ENCODE peak calls at places on chromosomes 7 and 10, in nine cellular contexts. One of them, this sample, is unnamed.

GRCh38 chr7:53326634-53327033 is 291.2 kb downstream of the POM121L12 start:
- DNase-seq in sigmoid colon: no peak
- DNase-seq in H1: no peak
- DNase-seq in K562: no peak
- DNase-seq in IMR-90: no peak
- DNase-seq in GM12878: no peak
- DNase-seq in body of pancreas: no peak
- DNase-seq in gastrocnemius medialis: no peak
- DNase-seq in ovary: no peak
- DNase-seq in this sample: no peak

GRCh38 chr7:24573554-24574338 is 494 bp downstream of the PALS2 start:
- DNase-seq in H1: peak; percentile 83
- DNase-seq in GM12878: no peak
- DNase-seq in K562: peak; percentile 71
- DNase-seq in ovary: peak; percentile 41
- DNase-seq in IMR-90: peak; percentile 50
- DNase-seq in gastrocnemius medialis: peak; percentile 26
- DNase-seq in body of pancreas: peak; percentile 67
- DNase-seq in sigmoid colon: peak; percentile 68
- DNase-seq in this sample: peak; percentile 90

GRCh38 chr10:1344846-1345245 is 288.7 kb downstream of the WDR37 start:
- DNase-seq in K562: no peak
- DNase-seq in IMR-90: no peak
- DNase-seq in body of pancreas: no peak
- DNase-seq in sigmoid colon: no peak
- DNase-seq in GM12878: no peak
- DNase-seq in H1: no peak
- DNase-seq in ovary: no peak
- DNase-seq in gastrocnemius medialis: no peak
- DNase-seq in this sample: no peak

GRCh38 chr7:38330861-38331709 is 57.6 kb upstream of the TARP start:
- DNase-seq in IMR-90: no peak
- DNase-seq in ovary: no peak
- DNase-seq in K562: peak; percentile 71
- DNase-seq in body of pancreas: no peak
- DNase-seq in gastrocnemius medialis: no peak
- DNase-seq in H1: peak; percentile 76
- DNase-seq in GM12878: no peak
- DNase-seq in sigmoid colon: no peak
- DNase-seq in this sample: peak; percentile 82

GRCh38 chr7:78018541-78019456 is 220.2 kb downstream of the PHTF2 start:
- DNase-seq in body of pancreas: peak; percentile 42
- DNase-seq in sigmoid colon: peak; percentile 77
- DNase-seq in ovary: peak; percentile 52
- DNase-seq in IMR-90: peak; percentile 43
- DNase-seq in H1: peak; percentile 51
- DNase-seq in GM12878: no peak
- DNase-seq in K562: peak; percentile 37
- DNase-seq in gastrocnemius medialis: peak; percentile 34
- DNase-seq in this sample: peak; percentile 79

GRCh38 chr10:44361080-44361479 is 23.8 kb downstream of the CXCL12 start:
- DNase-seq in body of pancreas: no peak
- DNase-seq in GM12878: no peak
- DNase-seq in sigmoid colon: no peak
- DNase-seq in ovary: no peak
- DNase-seq in K562: no peak
- DNase-seq in H1: no peak
- DNase-seq in gastrocnemius medialis: no peak
- DNase-seq in IMR-90: peak; percentile 48
- DNase-seq in this sample: no peak

GRCh38 chr7:18019562-18019961 is 8.1 kb downstream of the PRPS1L1 start:
- DNase-seq in ovary: no peak
- DNase-seq in body of pancreas: no peak
- DNase-seq in IMR-90: peak; percentile 72
- DNase-seq in K562: no peak
- DNase-seq in H1: no peak
- DNase-seq in GM12878: no peak
- DNase-seq in sigmoid colon: no peak
- DNase-seq in gastrocnemius medialis: no peak
- DNase-seq in this sample: no peak

GRCh38 chr10:14554843-14555205 is 219.9 kb downstream of the FAM107B start:
- DNase-seq in IMR-90: peak; percentile 52
- DNase-seq in K562: no peak
- DNase-seq in GM12878: no peak
- DNase-seq in ovary: no peak
- DNase-seq in sigmoid colon: no peak
- DNase-seq in body of pancreas: no peak
- DNase-seq in H1: no peak
- DNase-seq in gastrocnemius medialis: no peak
- DNase-seq in this sample: no peak

GRCh38 chr10:23412223-23412622 is 26.7 kb upstream of the OTUD1 start:
- DNase-seq in gastrocnemius medialis: no peak
- DNase-seq in sigmoid colon: no peak
- DNase-seq in ovary: no peak
- DNase-seq in GM12878: no peak
- DNase-seq in IMR-90: peak; percentile 48
- DNase-seq in H1: no peak
- DNase-seq in body of pancreas: no peak
- DNase-seq in K562: no peak
- DNase-seq in this sample: no peak

GRCh38 chr10:76719021-76719420 is 918.6 kb downstream of the KCNMA1 start:
- DNase-seq in ovary: no peak
- DNase-seq in body of pancreas: no peak
- DNase-seq in K562: no peak
- DNase-seq in GM12878: no peak
- DNase-seq in gastrocnemius medialis: no peak
- DNase-seq in H1: no peak
- DNase-seq in sigmoid colon: no peak
- DNase-seq in IMR-90: no peak
- DNase-seq in this sample: no peak

GRCh38 chr7:30980194-30980593 is 16.4 kb downstream of the GHRHR start:
- DNase-seq in K562: no peak
- DNase-seq in gastrocnemius medialis: no peak
- DNase-seq in IMR-90: no peak
- DNase-seq in ovary: no peak
- DNase-seq in body of pancreas: no peak
- DNase-seq in sigmoid colon: no peak
- DNase-seq in GM12878: no peak
- DNase-seq in H1: no peak
- DNase-seq in this sample: no peak

GRCh38 chr10:77090381-77091356 is 546.9 kb downstream of the KCNMA1 start:
- DNase-seq in H1: no peak
- DNase-seq in ovary: no peak
- DNase-seq in IMR-90: no peak
- DNase-seq in gastrocnemius medialis: no peak
- DNase-seq in K562: no peak
- DNase-seq in GM12878: no peak
- DNase-seq in body of pancreas: no peak
- DNase-seq in sigmoid colon: no peak
- DNase-seq in this sample: no peak

GRCh38 chr10:124625831-124626238 is 118.3 kb downstream of the FAM53B start:
- DNase-seq in K562: no peak
- DNase-seq in IMR-90: no peak
- DNase-seq in gastrocnemius medialis: peak; percentile 77
- DNase-seq in ovary: no peak
- DNase-seq in GM12878: no peak
- DNase-seq in body of pancreas: no peak
- DNase-seq in H1: no peak
- DNase-seq in sigmoid colon: no peak
- DNase-seq in this sample: no peak

GRCh38 chr10:48594371-48594770 is 10.5 kb downstream of the ARHGAP22 start:
- DNase-seq in sigmoid colon: no peak
- DNase-seq in ovary: no peak
- DNase-seq in body of pancreas: no peak
- DNase-seq in H1: no peak
- DNase-seq in GM12878: no peak
- DNase-seq in gastrocnemius medialis: no peak
- DNase-seq in IMR-90: no peak
- DNase-seq in K562: no peak
- DNase-seq in this sample: no peak
- TF ChIP-seq POLR2A in sigmoid colon: no peak
- TF ChIP-seq POLR2A in ovary: no peak
- TF ChIP-seq POLR2A in body of pancreas: no peak
- TF ChIP-seq POLR2A in H1: no peak
- TF ChIP-seq POLR2A in GM12878: no peak
- TF ChIP-seq POLR2A in gastrocnemius medialis: no peak
- TF ChIP-seq POLR2A in IMR-90: no peak
- TF ChIP-seq POLR2A in K562: no peak
- TF ChIP-seq POLR2A in this sample: no peak

GRCh38 chr10:114684822-114685209 is 26.7 kb upstream of the ABLIM1 start:
- DNase-seq in K562: no peak
- DNase-seq in gastrocnemius medialis: no peak
- DNase-seq in body of pancreas: peak; percentile 67
- DNase-seq in GM12878: no peak
- DNase-seq in ovary: no peak
- DNase-seq in H1: no peak
- DNase-seq in IMR-90: peak; percentile 85
- DNase-seq in sigmoid colon: no peak
- DNase-seq in this sample: no peak
- H3K4me1 ChIP-seq in K562: no peaks in the 10 kb centered on the region
- H3K4me1 ChIP-seq in gastrocnemius medialis: peaks cover 46% of the 10 kb centered on the region
- H3K4me1 ChIP-seq in body of pancreas: peaks cover 57% of the 10 kb centered on the region
- H3K4me1 ChIP-seq in GM12878: no peaks in the 10 kb centered on the region
- H3K4me1 ChIP-seq in ovary: peaks cover 2% of the 10 kb centered on the region
- H3K4me1 ChIP-seq in H1: no peaks in the 10 kb centered on the region
- H3K4me1 ChIP-seq in IMR-90: peaks cover 10% of the 10 kb centered on the region
- H3K4me1 ChIP-seq in sigmoid colon: peaks cover 18% of the 10 kb centered on the region
- H3K4me1 ChIP-seq in this sample: no peaks in the 10 kb centered on the region

GRCh38 chr7:140922741-140923345 is 1.9 kb downstream of the BRAF start:
- DNase-seq in H1: no peak
- DNase-seq in K562: no peak
- DNase-seq in body of pancreas: no peak
- DNase-seq in GM12878: no peak
- DNase-seq in sigmoid colon: no peak
- DNase-seq in IMR-90: no peak
- DNase-seq in gastrocnemius medialis: no peak
- DNase-seq in ovary: no peak
- DNase-seq in this sample: no peak

GRCh38 chr7:140926021-140926812 is 1.5 kb upstream of the BRAF start:
- DNase-seq in GM12878: no peak
- DNase-seq in H1: no peak
- DNase-seq in ovary: no peak
- DNase-seq in gastrocnemius medialis: no peak
- DNase-seq in body of pancreas: no peak
- DNase-seq in IMR-90: no peak
- DNase-seq in sigmoid colon: no peak
- DNase-seq in K562: no peak
- DNase-seq in this sample: no peak

GRCh38 chr7:140923358-140924006 is 1.2 kb downstream of the BRAF start:
- DNase-seq in IMR-90: no peak
- DNase-seq in GM12878: no peak
- DNase-seq in ovary: no peak
- DNase-seq in body of pancreas: peak; percentile 18
- DNase-seq in H1: no peak
- DNase-seq in K562: peak; percentile 41
- DNase-seq in sigmoid colon: no peak
- DNase-seq in gastrocnemius medialis: no peak
- DNase-seq in this sample: no peak

GRCh38 chr7:140924019-140924820 is 509 bp downstream of the BRAF start:
- DNase-seq in ovary: peak; percentile 74
- DNase-seq in body of pancreas: peak; percentile 75
- DNase-seq in IMR-90: peak; percentile 68
- DNase-seq in K562: peak; percentile 90
- DNase-seq in sigmoid colon: peak; percentile 88
- DNase-seq in H1: peak; percentile 86
- DNase-seq in gastrocnemius medialis: peak; percentile 47
- DNase-seq in GM12878: peak; percentile 50
- DNase-seq in this sample: no peak

DNA sequence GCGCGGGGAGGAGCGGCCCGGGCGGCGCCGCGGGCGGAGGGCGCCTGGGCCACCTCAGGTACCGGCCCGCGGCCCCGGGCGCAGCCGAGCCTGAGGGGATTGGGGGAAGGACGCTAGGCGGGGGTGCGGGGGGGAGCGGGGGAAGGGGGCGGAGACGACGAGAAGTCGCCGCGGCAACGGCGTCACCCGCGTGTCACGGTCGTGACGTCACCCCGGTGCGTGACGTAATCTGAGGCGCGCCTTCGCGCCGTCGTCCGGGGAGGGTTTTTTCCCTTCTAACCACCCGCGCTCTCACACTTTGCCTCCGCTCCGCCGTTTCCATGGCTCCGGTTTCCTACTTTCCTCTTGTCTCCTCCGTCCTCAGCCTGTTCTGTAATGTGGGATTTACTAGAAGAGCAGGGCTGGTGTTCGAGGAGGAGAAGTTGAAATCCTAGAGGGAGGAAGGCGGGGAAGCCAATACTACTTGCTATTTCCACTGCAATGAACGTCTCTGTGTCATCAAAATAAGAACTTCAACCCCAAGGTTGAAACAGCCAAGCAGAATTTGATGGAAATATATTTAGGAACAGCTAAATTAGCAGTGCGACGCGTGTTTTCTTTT is at the start of gene BRAF:
- DNase-seq in sigmoid colon: peak; percentile 95
- DNase-seq in GM12878: peak; percentile 62
- DNase-seq in H1: peak; percentile 98
- DNase-seq in IMR-90: peak; percentile 88
- DNase-seq in K562: peak; percentile 97
- DNase-seq in ovary: peak; percentile 89
- DNase-seq in gastrocnemius medialis: peak; percentile 81
- DNase-seq in body of pancreas: peak; percentile 92
- DNase-seq in this sample: peak; percentile 96
- TF ChIP-seq POLR2A in sigmoid colon: no peak
- TF ChIP-seq POLR2A in GM12878: peak; percentile 62
- TF ChIP-seq POLR2A in H1: no peak
- TF ChIP-seq POLR2A in IMR-90: no peak
- TF ChIP-seq POLR2A in K562: peak; percentile 97
- TF ChIP-seq POLR2A in ovary: peak; percentile 81
- TF ChIP-seq POLR2A in gastrocnemius medialis: no peak
- TF ChIP-seq POLR2A in body of pancreas: no peak
- TF ChIP-seq POLR2A in this sample: no peak

GRCh38 chr10:113061054-113061430 is 111.0 kb downstream of the TCF7L2 start:
- DNase-seq in gastrocnemius medialis: no peak
- DNase-seq in GM12878: no peak
- DNase-seq in K562: no peak
- DNase-seq in IMR-90: no peak
- DNase-seq in sigmoid colon: no peak
- DNase-seq in body of pancreas: no peak
- DNase-seq in ovary: no peak
- DNase-seq in H1: no peak
- DNase-seq in this sample: no peak

GRCh38 chr10:113058175-113058961 is 108.3 kb downstream of the TCF7L2 start:
- DNase-seq in sigmoid colon: peak; percentile 64
- DNase-seq in H1: no peak
- DNase-seq in GM12878: no peak
- DNase-seq in K562: no peak
- DNase-seq in ovary: no peak
- DNase-seq in gastrocnemius medialis: no peak
- DNase-seq in body of pancreas: no peak
- DNase-seq in IMR-90: peak; percentile 78
- DNase-seq in this sample: no peak

GRCh38 chr10:113062977-113063967 is 113.2 kb downstream of the TCF7L2 start:
- DNase-seq in body of pancreas: no peak
- DNase-seq in K562: peak; percentile 77
- DNase-seq in sigmoid colon: no peak
- DNase-seq in IMR-90: peak; percentile 62
- DNase-seq in H1: no peak
- DNase-seq in ovary: no peak
- DNase-seq in GM12878: no peak
- DNase-seq in gastrocnemius medialis: no peak
- DNase-seq in this sample: no peak

GRCh38 chr10:113059001-113059780 is 109.1 kb downstream of the TCF7L2 start:
- DNase-seq in K562: no peak
- DNase-seq in ovary: peak; percentile 63
- DNase-seq in H1: no peak
- DNase-seq in sigmoid colon: peak; percentile 81
- DNase-seq in gastrocnemius medialis: no peak
- DNase-seq in IMR-90: peak; percentile 71
- DNase-seq in body of pancreas: peak; percentile 21
- DNase-seq in GM12878: no peak
- DNase-seq in this sample: no peak

GRCh38 chr10:113060221-113061053 is 110.4 kb downstream of the TCF7L2 start:
- DNase-seq in ovary: no peak
- DNase-seq in IMR-90: no peak
- DNase-seq in GM12878: no peak
- DNase-seq in gastrocnemius medialis: peak; percentile 50
- DNase-seq in H1: no peak
- DNase-seq in body of pancreas: peak; percentile 21
- DNase-seq in sigmoid colon: peak; percentile 68
- DNase-seq in K562: peak; percentile 78
- DNase-seq in this sample: no peak
- H3K4me1 ChIP-seq in ovary: peaks cover 52% of the 10 kb centered on the region
- H3K4me1 ChIP-seq in IMR-90: peaks cover 37% of the 10 kb centered on the region
- H3K4me1 ChIP-seq in GM12878: no peaks in the 10 kb centered on the region
- H3K4me1 ChIP-seq in gastrocnemius medialis: peaks cover 30% of the 10 kb centered on the region
- H3K4me1 ChIP-seq in H1: peaks cover 62% of the 10 kb centered on the region
- H3K4me1 ChIP-seq in body of pancreas: peaks cover 48% of the 10 kb centered on the region
- H3K4me1 ChIP-seq in sigmoid colon: peaks cover 98% of the 10 kb centered on the region
- H3K4me1 ChIP-seq in K562: peaks cover 65% of the 10 kb centered on the region
- H3K4me1 ChIP-seq in this sample: no peaks in the 10 kb centered on the region